ENCODE peak calls at places on chromosome 6, in eight cellular contexts. M is activated CD4-positive, alpha-beta T cell treated with anti-CD3 and anti-CD28 coated beads for 24 hours; G is OCI-LY7; X is lower lobe of right lung; E is NCI-H510A; T is H9; N is LoVo; O is naive thymus-derived CD8-positive, alpha-beta T cell. K is an unnamed sample.
A peak's percentile ranks its signal among the peaks of the same experiment; 100 is the strongest.

GRCh38 chr6:34684919-34685318 is 11.6 kb downstream of the ILRUN start:
- DNase-seq in G (no peak), M (no peak), X (no peak), E (no peak), N (no peak), O (no peak), T (no peak), K (no peak)

GRCh38 chr6:134979142-134979541 is 29.2 kb upstream of the ALDH8A1 start:
- DNase-seq in O (no peak), N (no peak), G (no peak), E (no peak), M (peak; percentile 23), X (no peak), T (no peak), K (peak; percentile 47)

GRCh38 chr6:2502998-2503674 is 247.6 kb downstream of the MYLK4 start:
- DNase-seq in N (no peak), E (no peak), X (no peak), T (no peak), O (no peak), G (no peak), M (no peak), K (no peak)

GRCh38 chr6:41515995-41516394 is 30.2 kb upstream of the FOXP4 start:
- DNase-seq in E (no peak), O (no peak), X (no peak), N (no peak), T (no peak), M (no peak), G (no peak), K (no peak)

GRCh38 chr6:89221109-89221508 is 4.0 kb upstream of the GABRR1 start:
- DNase-seq in T (no peak), G (no peak), N (no peak), M (no peak), E (no peak), O (no peak), X (no peak), K (no peak)

GRCh38 chr6:36329798-36330291 is 6.8 kb downstream of the BNIP5 start:
- DNase-seq in M (no peak), E (no peak), G (no peak), N (no peak), O (no peak), X (no peak), T (peak; percentile 71), K (no peak)

GRCh38 chr6:69917834-69918233 is 51.5 kb downstream of the COL19A1 start:
- DNase-seq in X (no peak), O (no peak), M (no peak), N (no peak), T (no peak), E (no peak), G (no peak), K (peak; percentile 20)

GRCh38 chr6:129370268-129370916 is 339.6 kb downstream of the ARHGAP18 start:
- DNase-seq in G (peak; percentile 31), E (no peak), O (peak; percentile 18), N (peak; percentile 43), X (no peak), T (peak; percentile 30), M (peak; percentile 29), K (no peak)

GRCh38 chr6:168340819-168341218 is 21.2 kb upstream of the DACT2 start:
- DNase-seq in M (no peak), X (no peak), O (no peak), G (no peak), N (no peak), T (no peak), E (no peak), K (no peak)

GRCh38 chr6:31834704-31835375 is 7.3 kb downstream of the HSPA1B start:
- DNase-seq in X (peak; percentile 83), O (peak; percentile 77), G (peak; percentile 81), N (no peak), T (no peak), E (peak; percentile 69), M (peak; percentile 66), K (no peak)

GRCh38 chr6:109793015-109793414 is 101.9 kb downstream of the FIG4 start:
- DNase-seq in X (no peak), N (no peak), O (no peak), T (no peak), M (no peak), E (no peak), G (no peak), K (no peak)

GRCh38 chr6:67231092-67231491 is 1404.0 kb upstream of the ADGRB3 start:
- DNase-seq in M (no peak), G (no peak), N (no peak), T (no peak), O (no peak), E (no peak), X (no peak), K (no peak)